ENCODE peak calls at places on chromosomes 16 and 17, in five cellular contexts. U, H, V, O and G are unnamed samples.

GRCh38 chr16:81855552-81856153 is 76.6 kb downstream of the PLCG2 start:
- DNase-seq in V (no peak), U (no peak), O (no peak), H (no peak), G (no peak)

GRCh38 chr16:85316321-85316919 is 204.1 kb upstream of the CIBAR2 start:
- DNase-seq in V (no peak), U (peak; percentile 31), H (no peak), O (no peak), G (peak; percentile 71)

GRCh38 chr16:77273-77806 is 685 bp upstream of the MPG start:
- DNase-seq in O (no peak), H (no peak), U (peak; percentile 12), V (no peak), G (peak; percentile 43)

GRCh38 chr16:85611455-85612190 is 1.5 kb upstream of the GSE1 start:
- DNase-seq in O (no peak), H (no peak), U (peak; percentile 70), V (no peak), G (peak; percentile 80)

GRCh38 chr16:1265826-1266225 is 10.0 kb downstream of the TPSD1 start:
- DNase-seq in V (no peak), H (no peak), U (no peak), O (no peak), G (no peak)

GRCh38 chr16:79801550-79802090 is 201.1 kb upstream of the MAF start:
- DNase-seq in V (no peak), H (no peak), U (no peak), O (no peak), G (peak; percentile 99)

GRCh38 chr17:27203241-27203640 is 90.7 kb upstream of the WSB1 start:
- DNase-seq in H (no peak), U (no peak), O (no peak), V (no peak), G (no peak)

GRCh38 chr16:80743273-80743672 is 61.1 kb downstream of the CDYL2 start:
- DNase-seq in V (no peak), U (no peak), O (no peak), H (no peak), G (peak; percentile 34)

GRCh38 chr16:74169687-74170522 is 126.7 kb upstream of the PSMD7 start:
- DNase-seq in V (no peak), O (no peak), U (no peak), H (no peak), G (no peak)

GRCh38 chr17:80662557-80662956 is 117.9 kb downstream of the RPTOR start:
- DNase-seq in U (no peak), O (no peak), H (no peak), V (no peak), G (no peak)

GRCh38 chr16:24755201-24755874 is 25.9 kb downstream of the TNRC6A start:
- DNase-seq in O (no peak), V (no peak), U (no peak), H (no peak), G (no peak)

GRCh38 chr17:602436-602835 is 112.2 kb downstream of the VPS53 start:
- DNase-seq in V (no peak), U (no peak), O (no peak), H (no peak), G (no peak)

GRCh38 chr16:25257504-25257955 is at the start of gene ZKSCAN2:
- DNase-seq in U (no peak), O (peak; percentile 87), V (peak; percentile 70), H (peak; percentile 59), G (peak; percentile 92)

GRCh38 chr16:57859331-57859730 is 57.0 kb upstream of the KIFC3 start:
- DNase-seq in H (no peak), V (no peak), U (peak; percentile 39), O (no peak), G (peak; percentile 70)